ENCODE peak calls at places on chromosome 19, in five cellular contexts. C is HS-27A; R is pons; G is HCEC 1CT; K is effector memory CD8-positive, alpha-beta T cell. L is an unnamed sample.

GRCh38 chr19:29793116-29793727 is 18.6 kb upstream of the CCNE1 start:
- DNase-seq in C (no peak), G (no peak), R (no peak), K (no peak), L (no peak)

GRCh38 chr19:42114412-42114811 is 17.8 kb downstream of the POU2F2 start:
- DNase-seq in C (no peak), R (no peak), G (peak), K (no peak), L (peak)

GRCh38 chr19:16327911-16328823 is 3.5 kb downstream of the KLF2 start:
- DNase-seq in C (no peak), R (peak), G (peak), K (peak), L (peak)

GRCh38 chr19:751501-752341 is 809 bp downstream of the MISP start:
- DNase-seq in K (no peak), R (no peak), G (peak), C (peak), L (peak)

GRCh38 chr19:50475101-50475568 is 1.2 kb upstream of the EMC10 start:
- DNase-seq in K (no peak), R (no peak), C (no peak), G (no peak), L (no peak)

GRCh38 chr19:8641908-8642547 is 11.6 kb downstream of the NFILZ start:
- DNase-seq in G (peak), C (no peak), R (no peak), K (peak), L (peak)

GRCh38 chr19:51367565-51368365 is 1.0 kb downstream of the CLDND2 start:
- DNase-seq in K (peak), C (peak), G (peak), R (peak), L (peak)

GRCh38 chr19:12664406-12665280 is 1.9 kb downstream of the MAN2B1 start:
- DNase-seq in R (no peak), G (no peak), C (no peak), K (no peak), L (no peak)

GRCh38 chr19:33503791-33504444 is 17.7 kb downstream of the PEPD start:
- DNase-seq in R (no peak), G (no peak), K (no peak), C (no peak), L (no peak)

GRCh38 chr19:1264801-1265610 is 4.1 kb upstream of the CIRBP start:
- DNase-seq in C (no peak), G (peak), R (no peak), K (no peak), L (peak)

GRCh38 chr19:958967-959685 is 25.0 kb upstream of the WDR18 start:
- DNase-seq in K (no peak), C (no peak), R (no peak), G (no peak), L (peak)